ENCODE peak calls at places on chromosomes 1 and 21, in five cellular contexts. I is HepG2, E is GM12878, P is HCT116, G is H1. O is an unnamed sample.
A peak's percentile ranks its signal among the peaks of the same experiment; 100 is the strongest.

GRCh38 chr1:11934295-11935039 is at the start of gene PLOD1:
- DNase-seq in I (peak; percentile 79), E (peak; percentile 65), G (peak; percentile 85), P (no peak), O (peak; percentile 97)

GRCh38 chr1:111364690-111365089 is 62.8 kb downstream of the OVGP1 start:
- DNase-seq in I (peak; percentile 8), G (no peak), E (no peak), P (no peak), O (no peak)

GRCh38 chr1:110952031-110952430 is 11.7 kb downstream of the LRIF1 start:
- DNase-seq in E (no peak), P (no peak), I (no peak), G (no peak), O (no peak)

GRCh38 chr21:42724226-42724920 is 71.0 kb downstream of the PDE9A start:
- DNase-seq in P (peak; percentile 89), G (no peak), I (peak; percentile 91), E (no peak), O (no peak)

GRCh38 chr1:24121406-24121805 is 9.5 kb upstream of the MYOM3 start:
- DNase-seq in E (no peak), P (no peak), G (no peak), I (no peak), O (no peak)

GRCh38 chr1:85544689-85545203 is 35.8 kb upstream of the CCN1 start:
- DNase-seq in E (no peak), G (no peak), P (no peak), I (peak; percentile 46), O (no peak)

GRCh38 chr1:42737257-42737656 is 2.8 kb downstream of the CLDN19 start:
- DNase-seq in G (no peak), I (no peak), E (peak; percentile 25), P (no peak), O (no peak)

GRCh38 chr1:156475568-156476500 is 24.7 kb downstream of the MEF2D start:
- DNase-seq in P (no peak), G (no peak), I (peak; percentile 34), E (no peak), O (no peak)

GRCh38 chr1:214503553-214503952 is 47.8 kb downstream of the PTPN14 start:
- DNase-seq in E (no peak), P (no peak), I (peak; percentile 11), G (no peak), O (no peak)

GRCh38 chr1:221987860-221988520 is 246.1 kb upstream of the DUSP10 start:
- DNase-seq in I (peak; percentile 9), P (no peak), E (no peak), G (no peak), O (peak; percentile 72)

GRCh38 chr1:38628241-38628640 is 231.3 kb downstream of the RRAGC start:
- DNase-seq in E (no peak), P (no peak), I (no peak), G (no peak), O (no peak)

GRCh38 chr1:42736152-42736551 is 3.9 kb downstream of the CLDN19 start:
- DNase-seq in I (peak; percentile 25), E (no peak), P (no peak), G (no peak), O (peak; percentile 79)

GRCh38 chr21:14995695-14996490 is 68.9 kb downstream of the NRIP1 start:
- DNase-seq in I (no peak), E (no peak), G (no peak), P (no peak), O (no peak)

GRCh38 chr1:203450541-203451149 is 25.0 kb upstream of the PRELP start:
- DNase-seq in G (no peak), P (no peak), I (no peak), E (no peak), O (no peak)

GRCh38 chr1:158014702-158015320 is 21.4 kb downstream of the KIRREL1 start:
- DNase-seq in I (no peak), E (no peak), G (no peak), P (no peak), O (no peak)

GRCh38 chr1:49465486-49466185 is 558.1 kb downstream of the AGBL4 start:
- DNase-seq in I (no peak), P (no peak), G (no peak), E (no peak), O (no peak)

GRCh38 chr1:162973381-162973795 is 95.8 kb upstream of the RGS4 start:
- DNase-seq in G (no peak), I (no peak), P (no peak), E (no peak), O (no peak)

GRCh38 chr21:38454161-38454560 is 44.1 kb downstream of the ERG start:
- DNase-seq in E (no peak), P (no peak), I (no peak), G (no peak), O (no peak)

GRCh38 chr1:116855220-116855619 is 54.5 kb upstream of the PTGFRN start:
- DNase-seq in E (no peak), I (no peak), P (no peak), G (no peak), O (no peak)

GRCh38 chr1:200530551-200531261 is 89.8 kb downstream of the KIF14 start:
- DNase-seq in E (no peak), P (no peak), I (no peak), G (no peak), O (no peak)

GRCh38 chr1:2413495-2414296 is 1.3 kb upstream of the PEX10 start:
- DNase-seq in P (no peak), E (no peak), I (peak; percentile 66), G (peak; percentile 68), O (peak; percentile 62)

GRCh38 chr1:203524824-203525223 is 30.9 kb downstream of the OPTC start:
- DNase-seq in I (no peak), G (no peak), P (no peak), E (no peak), O (no peak)

GRCh38 chr1:27525296-27526271 is 35.6 kb upstream of the WASF2 start:
- DNase-seq in G (peak; percentile 81), E (peak; percentile 53), P (no peak), I (no peak), O (peak; percentile 95)

GRCh38 chr21:33372582-33372981 is 30.6 kb upstream of the IFNGR2 start:
- DNase-seq in G (no peak), P (no peak), E (no peak), I (no peak), O (no peak)

GRCh38 chr1:204398197-204399125 is 13.2 kb downstream of the PPP1R15B start:
- DNase-seq in G (peak; percentile 82), I (peak; percentile 94), E (no peak), P (peak; percentile 82), O (peak; percentile 80)

GRCh38 chr1:224773646-224774045 is 155.8 kb upstream of the DNAH14 start:
- DNase-seq in G (no peak), E (no peak), I (no peak), P (no peak), O (no peak)

GRCh38 chr1:40383095-40383487 is 9.6 kb downstream of the SMAP2 start:
- DNase-seq in E (no peak), P (no peak), I (no peak), G (peak; percentile 48), O (peak; percentile 40)

GRCh38 chr1:3999941-4000735 is 100.1 kb upstream of the C1orf174 start:
- DNase-seq in G (no peak), P (no peak), E (no peak), I (no peak), O (no peak)

GRCh38 chr1:4001461-4001860 is 101.4 kb upstream of the C1orf174 start:
- DNase-seq in I (no peak), G (no peak), E (no peak), P (no peak), O (no peak)

GRCh38 chr1:4002741-4003140 is 102.7 kb upstream of the C1orf174 start:
- DNase-seq in I (no peak), E (no peak), P (no peak), G (no peak), O (no peak)

GRCh38 chr1:4002061-4002521 is 102.0 kb upstream of the C1orf174 start:
- DNase-seq in G (no peak), I (no peak), E (no peak), P (no peak), O (no peak)

GRCh38 chr1:4000811-4001251 is 100.8 kb upstream of the C1orf174 start:
- DNase-seq in E (no peak), G (no peak), P (no peak), I (no peak), O (no peak)
- H3K9me3 ChIP-seq in E (no peaks in the 10 kb centered on the region), G (no peaks in the 10 kb centered on the region), P (no peaks in the 10 kb centered on the region), I (no peaks in the 10 kb centered on the region), O (no peaks in the 10 kb centered on the region)

DNA sequence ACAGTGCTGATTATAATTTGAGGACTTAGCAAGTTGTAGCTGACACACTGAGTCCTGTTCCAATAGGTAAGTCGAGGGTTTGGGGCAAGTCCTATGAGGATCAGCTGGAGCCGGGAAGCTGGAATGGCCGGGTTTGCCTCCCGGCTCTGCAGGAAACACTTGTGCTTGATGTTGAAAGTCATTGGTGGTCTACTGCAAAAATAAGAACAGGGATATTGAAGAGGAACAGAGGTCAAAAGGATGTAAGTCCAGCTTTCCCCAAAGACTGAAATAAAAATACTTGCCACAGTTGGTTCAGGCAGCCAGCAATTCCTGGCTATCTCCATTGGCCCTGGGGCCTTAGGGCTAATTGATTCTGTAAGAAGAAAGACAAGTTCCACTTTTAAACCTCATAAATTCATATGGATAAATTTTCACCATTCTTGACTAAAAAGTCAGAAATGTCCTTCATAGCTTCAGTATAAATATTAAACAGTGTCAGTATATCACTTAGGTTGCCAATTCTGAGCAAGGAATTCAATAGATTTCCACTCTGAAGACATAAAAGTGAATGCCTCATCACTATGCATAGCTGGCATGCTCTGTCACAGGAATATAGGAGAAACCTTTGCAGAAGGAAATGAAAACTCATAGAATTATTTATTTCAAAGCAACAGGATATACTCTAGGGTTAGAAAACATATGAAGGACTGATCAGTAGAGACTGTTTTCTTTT is 165.2 kb downstream of the AK5 start:
- DNase-seq in G (no peak), I (no peak), E (no peak), P (no peak), O (no peak)
- TF ChIP-seq SP1 in G (no peak), I (no peak), E (no peak), P (no peak), O (no peak)

DNA sequence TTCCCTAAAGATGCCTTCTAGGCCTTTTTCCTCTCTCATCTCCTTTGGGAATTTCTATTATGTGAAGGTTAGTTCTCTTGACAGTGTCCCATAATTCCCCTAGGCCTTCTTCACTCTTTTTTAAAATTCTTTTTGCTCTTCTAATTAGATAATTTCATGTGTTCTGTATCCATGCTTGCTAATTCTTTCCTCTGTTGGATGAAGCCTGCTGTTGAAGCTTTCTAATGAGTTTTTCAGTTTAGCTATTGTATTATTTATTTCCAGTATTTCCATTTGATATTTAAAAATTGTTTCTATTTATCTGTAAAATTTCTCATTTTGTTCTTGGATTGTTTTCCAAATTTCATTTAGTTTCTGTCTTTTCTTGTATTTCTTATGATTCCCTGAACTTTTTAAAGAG is 28.5 kb upstream of the FAM163A start:
- DNase-seq in G (no peak), I (no peak), P (no peak), E (no peak), O (no peak)
- H3K9me3 ChIP-seq in G (peaks cover 7% of the 10 kb centered on the region), I (peaks cover 38% of the 10 kb centered on the region), P (peaks cover 10% of the 10 kb centered on the region), E (peaks cover 2% of the 10 kb centered on the region), O (no peaks in the 10 kb centered on the region)

GRCh38 chr1:91173379-91173890 is 151.6 kb upstream of the ZNF644 start:
- DNase-seq in P (no peak), G (no peak), I (no peak), E (no peak), O (no peak)

GRCh38 chr1:91176250-91176649 is 154.4 kb upstream of the ZNF644 start:
- DNase-seq in G (no peak), I (no peak), P (no peak), E (no peak), O (no peak)

GRCh38 chr1:91171906-91172305 is 150.1 kb upstream of the ZNF644 start:
- DNase-seq in E (no peak), P (no peak), I (no peak), G (no peak), O (no peak)

GRCh38 chr1:91170571-91170970 is 148.7 kb upstream of the ZNF644 start:
- DNase-seq in P (no peak), G (no peak), E (no peak), I (no peak), O (no peak)

GRCh38 chr1:91174734-91175133 is 152.9 kb upstream of the ZNF644 start:
- DNase-seq in P (no peak), E (no peak), I (no peak), G (no peak), O (no peak)
- TF ChIP-seq SP1 in P (no peak), E (no peak), I (no peak), G (no peak), O (no peak)